ENCODE peak calls at places on chromosomes 5 and 9, in ten cellular contexts. N is BJ, O is GM23248, B is cardiac muscle cell, X is adrenal gland, D is heart right ventricle, I is neural progenitor cell, V is hepatocyte, K is aorta, P is Peyer's patch. Y is an unnamed sample. For H3K27me3, the result is how much of the 10 kb centered on the place peaks cover.

GRCh38 chr5:145797336-145797735 is 37.8 kb downstream of the PRELID2 start:
- DNase-seq in D (no peak), N (no peak), I (no peak), B (peak), P (no peak), K (no peak), X (no peak), O (peak), V (no peak), Y (no peak)

GRCh38 chr5:75473463-75473862 is 38.0 kb downstream of the CERT1 start:
- DNase-seq in P (no peak), O (no peak), K (no peak), D (no peak), N (no peak), X (no peak), I (no peak), B (no peak), V (no peak), Y (no peak)

GRCh38 chr5:170297589-170298462 is at the start of gene LCP2:
- DNase-seq in B (no peak), P (peak), D (no peak), V (no peak), O (no peak), I (no peak), K (no peak), N (no peak), X (peak), Y (no peak)

GRCh38 chr5:65926893-65927292 is 518 bp downstream of the ERBIN start:
- DNase-seq in N (no peak), I (peak), V (peak), X (no peak), D (no peak), O (peak), B (peak), P (no peak), K (no peak), Y (peak)

GRCh38 chr9:18658764-18659705 is 185.1 kb downstream of the ADAMTSL1 start:
- DNase-seq in B (peak), K (no peak), O (peak), V (no peak), P (no peak), N (peak), X (no peak), I (no peak), D (no peak), Y (no peak)

GRCh38 chr5:81685481-81685880 is 65.4 kb downstream of the SSBP2 start:
- DNase-seq in N (no peak), D (no peak), K (no peak), B (no peak), I (no peak), V (no peak), P (no peak), O (no peak), X (no peak), Y (no peak)

GRCh38 chr9:27440888-27441740 is 83.0 kb upstream of the IFNK start:
- DNase-seq in O (no peak), V (no peak), I (peak), D (no peak), P (no peak), B (no peak), N (no peak), X (no peak), K (no peak), Y (no peak)

GRCh38 chr9:85603920-85604319 is 137.8 kb downstream of the AGTPBP1 start:
- DNase-seq in O (no peak), B (no peak), X (no peak), N (no peak), K (no peak), P (no peak), D (no peak), V (no peak), I (no peak), Y (no peak)

GRCh38 chr5:174872271-174872670 is 147.9 kb downstream of the MSX2 start:
- DNase-seq in B (peak), P (no peak), V (peak), X (no peak), O (no peak), D (no peak), N (no peak), I (no peak), K (no peak), Y (no peak)

GRCh38 chr5:73858786-73859185 is 232.8 kb downstream of the ARHGEF28 start:
- DNase-seq in B (no peak), K (no peak), I (no peak), O (peak), D (no peak), N (no peak), V (no peak), P (no peak), X (no peak), Y (no peak)

GRCh38 chr9:106309925-106310324 is 553.0 kb upstream of the ZNF462 start:
- DNase-seq in D (no peak), P (no peak), N (no peak), O (no peak), X (no peak), B (no peak), V (no peak), I (no peak), K (no peak), Y (no peak)

GRCh38 chr5:80609692-80610091 is 39.6 kb upstream of the ANKRD34B start:
- DNase-seq in O (no peak), I (no peak), P (no peak), K (no peak), D (no peak), X (no peak), N (no peak), B (no peak), V (no peak), Y (no peak)

GRCh38 chr5:107794731-107795130 is 124.0 kb upstream of the EFNA5 start:
- DNase-seq in B (no peak), N (no peak), X (peak), P (no peak), O (peak), I (no peak), V (no peak), D (no peak), K (no peak), Y (no peak)

GRCh38 chr9:40926404-40927259 is 201.8 kb downstream of the FOXD4L6 start:
- DNase-seq in I (no peak), K (no peak), P (no peak), D (no peak), B (no peak), V (no peak), O (no peak), X (no peak), N (no peak), Y (no peak)

GRCh38 chr9:27154923-27155322 is 45.9 kb downstream of the TEK start:
- DNase-seq in O (peak), K (no peak), B (peak), N (peak), P (no peak), I (no peak), X (no peak), D (no peak), V (peak), Y (peak)

GRCh38 chr5:104540448-104540847 is 977.9 kb upstream of the NUDT12 start:
- DNase-seq in N (no peak), P (no peak), K (no peak), X (peak), B (peak), V (peak), D (no peak), I (no peak), O (no peak), Y (peak)

GRCh38 chr9:119736478-119737454 is 367.5 kb upstream of the BRINP1 start:
- DNase-seq in K (no peak), V (no peak), N (no peak), P (peak), O (no peak), X (no peak), D (no peak), I (no peak), B (no peak), Y (no peak)

GRCh38 chr5:177269232-177269895 is 34.2 kb downstream of the RAB24 start:
- DNase-seq in K (no peak), O (no peak), B (no peak), I (no peak), N (no peak), X (no peak), V (no peak), D (no peak), P (no peak), Y (no peak)

GRCh38 chr9:133087429-133088145 is 25.8 kb downstream of the CEL start:
- DNase-seq in P (peak), K (no peak), I (no peak), X (no peak), V (no peak), O (no peak), B (no peak), D (no peak), N (no peak), Y (peak)

GRCh38 chr5:176166427-176166826 is 71.8 kb upstream of the SIMC1 start:
- DNase-seq in B (no peak), V (no peak), P (no peak), I (no peak), K (no peak), D (no peak), N (no peak), O (peak), X (no peak), Y (no peak)

GRCh38 chr5:143068712-143069111 is 298.5 kb downstream of the ARHGAP26 start:
- DNase-seq in K (no peak), O (no peak), P (no peak), B (peak), X (no peak), I (no peak), D (no peak), N (no peak), V (no peak), Y (no peak)

GRCh38 chr5:41418220-41419031 is 92.0 kb downstream of the PLCXD3 start:
- DNase-seq in K (no peak), X (no peak), I (peak), P (no peak), B (peak), N (peak), V (no peak), O (peak), D (no peak), Y (no peak)

GRCh38 chr5:137800700-137801411 is 46.7 kb upstream of the HNRNPA0 start:
- DNase-seq in P (peak), B (no peak), V (no peak), O (no peak), K (no peak), I (no peak), D (peak), X (peak), N (no peak), Y (peak)

GRCh38 chr5:160175438-160176218 is 53.7 kb upstream of the FABP6 start:
- DNase-seq in D (peak), P (peak), V (no peak), O (peak), X (peak), K (peak), I (no peak), N (no peak), B (peak), Y (peak)

GRCh38 chr9:100072805-100073204 is 26.0 kb downstream of the ERP44 start:
- DNase-seq in B (no peak), O (no peak), N (no peak), I (no peak), D (no peak), P (no peak), K (no peak), V (no peak), X (no peak), Y (no peak)

GRCh38 chr5:14722923-14723322 is 58.4 kb downstream of the OTULIN start:
- DNase-seq in V (no peak), P (no peak), B (no peak), D (no peak), N (no peak), I (no peak), K (no peak), X (no peak), O (no peak), Y (no peak)

GRCh38 chr5:14724633-14725032 is 60.1 kb downstream of the OTULIN start:
- DNase-seq in B (no peak), V (no peak), I (no peak), N (no peak), K (no peak), X (no peak), D (no peak), P (no peak), O (no peak), Y (no peak)

GRCh38 chr5:14723648-14724231 is 59.2 kb downstream of the OTULIN start:
- DNase-seq in P (no peak), V (no peak), I (no peak), N (no peak), B (no peak), D (no peak), X (no peak), K (no peak), O (peak), Y (no peak)

GRCh38 chr5:14720236-14720923 is 55.9 kb downstream of the OTULIN start:
- DNase-seq in K (no peak), N (no peak), O (peak), P (no peak), X (peak), B (peak), D (no peak), I (no peak), V (no peak), Y (no peak)

DNA sequence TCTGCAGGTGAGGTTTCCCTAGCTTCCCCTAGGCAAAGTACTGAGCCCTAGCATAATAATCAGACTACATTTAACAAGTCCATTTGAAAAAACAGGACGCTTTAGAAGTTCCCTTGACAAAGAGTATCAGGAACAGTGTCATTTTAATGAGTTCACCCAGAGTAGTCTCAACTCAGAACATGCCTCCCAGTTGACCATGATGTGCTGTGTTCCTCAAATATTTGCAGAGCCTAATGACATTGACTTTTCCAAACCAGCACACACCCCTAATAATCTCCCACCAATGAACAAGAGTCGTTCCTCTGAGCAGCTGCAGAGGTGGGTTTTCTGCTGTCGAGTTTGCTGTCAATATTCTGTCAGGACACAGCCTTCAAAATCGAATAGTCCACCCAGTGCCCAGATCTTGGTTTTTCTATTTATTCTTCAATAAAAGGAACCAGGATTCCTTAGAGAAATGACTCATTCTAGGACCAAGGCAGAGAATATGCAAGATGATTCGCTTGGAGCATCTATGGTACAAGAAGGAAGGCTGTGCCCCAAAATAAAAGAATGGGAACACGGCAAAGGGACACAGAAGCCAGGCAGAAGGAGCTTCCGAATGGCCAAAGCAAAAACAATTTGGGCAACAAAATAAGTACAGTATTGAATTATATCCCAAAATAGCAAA is 57.6 kb downstream of the OTULIN start:
- DNase-seq in V (no peak), X (no peak), O (peak), N (no peak), K (no peak), I (no peak), B (no peak), D (no peak), P (no peak), Y (no peak)
- H3K27me3 ChIP-seq in V (under half), X (under half), O (under half), N (under half), K (under half), I (under half), B (under half), D (under half), P (under half), Y (under half)

GRCh38 chr9:124762633-124763032 is 8.5 kb downstream of the NR6A1 start:
- DNase-seq in X (no peak), V (no peak), B (no peak), K (no peak), D (no peak), I (no peak), P (no peak), O (no peak), N (no peak), Y (no peak)
- H3K27me3 ChIP-seq in X (under half), V (under half), B (under half), K (under half), D (under half), I (under half), P (under half), O (half or more), N (under half), Y (under half)

DNA sequence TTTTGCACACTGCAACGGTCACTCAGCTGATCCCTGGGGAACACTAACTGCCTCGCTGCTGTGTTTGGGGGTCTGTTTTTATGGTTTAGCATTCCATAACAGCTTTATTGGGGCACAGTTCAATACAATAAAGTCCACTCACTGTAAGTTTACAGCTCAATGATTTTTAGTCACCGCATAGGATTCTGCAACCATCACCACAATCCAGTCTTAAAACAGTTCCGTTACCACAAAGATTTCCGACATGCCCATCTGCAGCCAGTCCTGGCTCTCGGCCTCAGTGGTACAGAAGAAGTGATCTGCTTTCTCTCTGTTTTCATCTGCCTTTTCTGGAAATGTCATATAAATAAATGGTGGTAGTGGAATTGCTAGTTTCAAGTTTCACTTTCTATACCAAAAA is 23.6 kb downstream of the OR2V2 start:
- DNase-seq in I (no peak), N (no peak), B (no peak), O (peak), D (no peak), X (no peak), V (no peak), P (peak), K (no peak), Y (no peak)
- H3K27me3 ChIP-seq in I (half or more), N (under half), B (half or more), O (under half), D (half or more), X (half or more), V (half or more), P (half or more), K (under half), Y (under half)

GRCh38 chr5:31944683-31945445 is 229.3 kb downstream of the GOLPH3 start:
- DNase-seq in P (no peak), X (peak), I (no peak), K (no peak), D (no peak), O (no peak), N (no peak), V (no peak), B (no peak), Y (peak)

GRCh38 chr5:31937703-31938102 is 236.4 kb downstream of the GOLPH3 start:
- DNase-seq in O (no peak), B (no peak), X (no peak), K (no peak), P (no peak), I (no peak), N (no peak), D (no peak), V (no peak), Y (no peak)

GRCh38 chr5:31941356-31941755 is 232.8 kb downstream of the GOLPH3 start:
- DNase-seq in X (no peak), P (no peak), I (no peak), B (no peak), N (no peak), K (no peak), O (no peak), D (no peak), V (no peak), Y (no peak)

GRCh38 chr5:31939151-31939550 is 235.0 kb downstream of the GOLPH3 start:
- DNase-seq in N (no peak), V (no peak), P (no peak), X (peak), K (no peak), O (no peak), I (no peak), D (no peak), B (peak), Y (no peak)

GRCh38 chr5:31942546-31942945 is 231.6 kb downstream of the GOLPH3 start:
- DNase-seq in N (no peak), O (no peak), P (no peak), B (no peak), K (no peak), D (no peak), V (no peak), X (peak), I (no peak), Y (no peak)
- H3K27me3 ChIP-seq in N (under half), O (under half), P (under half), B (under half), K (under half), D (under half), V (under half), X (under half), I (under half), Y (under half)